ENCODE peak calls at places on chromosome 3, in nine cellular contexts. M is K562, W is ovary, J is HepG2, G is H1, H is A549, Y is stomach, Q is transverse colon, I is suprapubic skin. S is an unnamed sample. For H3K4me1, the result is how much of the 10 kb centered on the place peaks cover.

GRCh38 chr3:16302082-16302631 is 37.1 kb downstream of the OXNAD1 start:
- DNase-seq in M (no peak), W (no peak), J (no peak), G (no peak), H (no peak), Y (no peak), Q (no peak), I (peak), S (no peak)

GRCh38 chr3:17740703-17741102 is 1.7 kb downstream of the TBC1D5 start:
- DNase-seq in M (peak), W (no peak), J (peak), G (no peak), H (peak), Y (no peak), Q (no peak), I (no peak), S (no peak)

GRCh38 chr3:64161481-64161952 is 63.7 kb downstream of the PRICKLE2 start:
- DNase-seq in M (no peak), W (no peak), J (peak), G (no peak), H (no peak), Y (no peak), Q (no peak), I (no peak), S (no peak)

GRCh38 chr3:134803652-134804051 is 8.6 kb downstream of the EPHB1 start:
- DNase-seq in M (no peak), W (no peak), J (no peak), G (no peak), H (no peak), Y (no peak), Q (no peak), I (no peak), S (no peak)

GRCh38 chr3:105722943-105723556 is 145.8 kb downstream of the CBLB start:
- DNase-seq in M (no peak), W (no peak), J (no peak), G (no peak), H (no peak), Y (no peak), Q (no peak), I (no peak), S (no peak)

GRCh38 chr3:14478943-14479550 is 61.1 kb downstream of the GRIP2 start:
- DNase-seq in M (no peak), W (no peak), J (no peak), G (no peak), H (no peak), Y (no peak), Q (no peak), I (no peak), S (no peak)

GRCh38 chr3:169453256-169454059 is 210.1 kb downstream of the MECOM start:
- DNase-seq in M (no peak), W (no peak), J (no peak), G (no peak), H (no peak), Y (no peak), Q (no peak), I (no peak), S (no peak)

GRCh38 chr3:151673974-151674373 is 59.8 kb upstream of the AADACL2 start:
- DNase-seq in M (peak), W (no peak), J (no peak), G (no peak), H (no peak), Y (no peak), Q (no peak), I (no peak), S (no peak)

GRCh38 chr3:123520656-123521055 is 64.2 kb downstream of the HACD2 start:
- DNase-seq in M (no peak), W (no peak), J (no peak), G (no peak), H (no peak), Y (no peak), Q (no peak), I (no peak), S (no peak)

GRCh38 chr3:125443923-125444322 is 68.8 kb upstream of the ZNF148 start:
- DNase-seq in M (no peak), W (no peak), J (no peak), G (no peak), H (no peak), Y (no peak), Q (no peak), I (no peak), S (no peak)

GRCh38 chr3:10700821-10701220 is 115.2 kb upstream of the SLC6A11 start:
- DNase-seq in M (no peak), W (no peak), J (no peak), G (no peak), H (no peak), Y (no peak), Q (no peak), I (no peak), S (no peak)

GRCh38 chr3:71184252-71184651 is 399.3 kb downstream of the FOXP1 start:
- DNase-seq in M (no peak), W (no peak), J (no peak), G (no peak), H (no peak), Y (no peak), Q (no peak), I (no peak), S (no peak)

GRCh38 chr3:194322701-194323174 is 28.4 kb downstream of the CPN2 start:
- DNase-seq in M (peak), W (no peak), J (peak), G (no peak), H (peak), Y (peak), Q (no peak), I (no peak), S (no peak)

GRCh38 chr3:45760878-45761711 is 35.2 kb downstream of the SLC6A20 start:
- DNase-seq in M (peak), W (peak), J (peak), G (peak), H (peak), Y (peak), Q (peak), I (peak), S (peak)

GRCh38 chr3:98038241-98038640 is 3.1 kb upstream of the GABRR3 start:
- DNase-seq in M (no peak), W (no peak), J (no peak), G (no peak), H (no peak), Y (no peak), Q (no peak), I (no peak), S (no peak)

GRCh38 chr3:32839714-32840085 is 21.9 kb downstream of the TRIM71 start:
- DNase-seq in M (no peak), W (no peak), J (no peak), G (no peak), H (no peak), Y (no peak), Q (no peak), I (no peak), S (no peak)

GRCh38 chr3:111668912-111669488 is 73.9 kb upstream of the ZBED2 start:
- DNase-seq in M (peak), W (no peak), J (peak), G (no peak), H (peak), Y (no peak), Q (no peak), I (no peak), S (no peak)
- TF ChIP-seq EP300 in M (no peak), W (no peak), J (no peak), G (no peak), H (no peak), Y (no peak), Q (no peak), I (no peak), S (no peak)

GRCh38 chr3:141093971-141094401 is 42.8 kb downstream of the SPSB4 start:
- DNase-seq in M (no peak), W (peak), J (no peak), G (no peak), H (no peak), Y (peak), Q (no peak), I (no peak), S (no peak)
- H3K4me1 ChIP-seq in M (under half), W (under half), J (under half), G (under half), H (under half), Y (under half), Q (under half), I (under half), S (under half)

GRCh38 chr3:65347166-65347565 is 659.4 kb upstream of the ADAMTS9 start:
- DNase-seq in M (no peak), W (no peak), J (no peak), G (no peak), H (no peak), Y (no peak), Q (no peak), I (no peak), S (no peak)

GRCh38 chr3:65351753-65352152 is 664.0 kb upstream of the ADAMTS9 start:
- DNase-seq in M (no peak), W (no peak), J (no peak), G (no peak), H (no peak), Y (no peak), Q (no peak), I (no peak), S (no peak)

GRCh38 chr3:65350786-65351476 is 663.1 kb upstream of the ADAMTS9 start:
- DNase-seq in M (no peak), W (no peak), J (no peak), G (no peak), H (no peak), Y (no peak), Q (peak), I (no peak), S (no peak)

GRCh38 chr3:65344846-65345245 is 657.0 kb upstream of the ADAMTS9 start:
- DNase-seq in M (no peak), W (no peak), J (no peak), G (no peak), H (no peak), Y (no peak), Q (no peak), I (no peak), S (no peak)

DNA sequence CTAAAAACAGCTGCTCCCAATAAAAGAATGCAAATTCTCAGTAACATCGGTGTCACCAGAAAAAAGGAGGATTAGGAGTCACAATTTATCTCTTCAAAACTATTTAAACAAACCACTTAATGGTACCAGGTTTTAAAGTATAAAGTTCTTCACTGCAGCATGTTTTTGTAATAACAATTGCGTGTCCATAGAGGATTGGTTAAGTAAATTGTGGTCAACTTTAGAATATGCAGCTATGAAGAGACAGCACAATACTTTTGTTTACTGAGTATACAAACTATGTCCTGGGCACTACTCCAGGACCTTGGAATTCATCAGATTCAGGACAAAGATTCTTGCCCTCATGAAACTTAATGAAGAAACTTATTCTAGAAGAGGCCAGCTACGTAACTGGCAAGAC is 660.8 kb upstream of the ADAMTS9 start:
- DNase-seq in M (no peak), W (no peak), J (no peak), G (no peak), H (no peak), Y (no peak), Q (no peak), I (no peak), S (no peak)
- TF ChIP-seq EP300 in M (no peak), W (no peak), J (no peak), G (no peak), H (no peak), Y (no peak), Q (no peak), I (no peak), S (no peak)

DNA sequence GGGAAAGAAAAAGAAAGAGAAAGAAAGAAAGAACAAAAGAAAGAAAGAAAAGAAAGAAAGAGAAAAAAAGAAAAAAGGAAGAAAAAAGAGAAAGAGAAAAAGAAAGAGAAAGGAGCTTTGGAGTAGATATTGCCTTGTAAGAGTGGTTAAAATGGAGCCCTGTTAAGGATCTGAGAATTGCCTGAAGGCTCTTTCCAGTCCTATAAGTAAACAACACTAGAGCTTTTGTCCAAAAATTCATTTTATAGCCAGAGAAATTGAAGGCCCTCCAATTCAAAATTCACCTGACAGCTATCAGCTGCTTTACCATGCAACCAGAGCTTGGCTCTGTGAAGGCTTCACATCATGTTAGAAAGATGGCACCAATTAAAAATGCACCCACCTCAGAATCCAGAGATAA is 102.1 kb upstream of the FRMD4B start:
- DNase-seq in M (no peak), W (no peak), J (no peak), G (no peak), H (no peak), Y (no peak), Q (no peak), I (no peak), S (no peak)
- H3K4me1 ChIP-seq in M (under half), W (under half), J (under half), G (under half), H (under half), Y (under half), Q (under half), I (under half), S (under half)

DNA sequence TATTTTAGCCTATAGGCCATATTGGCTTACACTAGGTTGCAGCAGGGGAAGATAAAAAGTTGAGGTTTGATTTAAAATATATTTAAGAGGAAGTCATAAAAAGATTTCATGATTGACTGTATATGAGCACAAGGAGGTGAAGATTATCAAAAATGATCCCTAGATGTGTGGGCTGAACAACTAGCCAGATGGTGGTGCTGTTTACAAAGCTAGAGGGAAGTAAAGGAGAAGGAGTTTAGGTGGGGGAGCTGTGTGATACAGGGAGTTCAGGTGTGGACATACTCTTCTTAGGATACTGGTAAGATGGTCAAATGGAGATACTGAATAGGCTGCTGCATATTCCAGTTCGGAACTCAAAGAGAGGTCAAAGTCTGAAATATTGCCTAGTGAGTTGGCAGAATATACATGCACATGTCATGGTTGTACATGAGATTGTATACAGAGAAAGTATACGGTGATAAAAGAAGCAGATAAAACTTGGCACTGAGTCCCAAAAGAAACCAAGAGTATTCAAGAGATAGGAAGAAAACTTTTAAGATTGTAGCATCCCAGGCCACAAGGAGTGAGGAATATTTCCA is 727.8 kb downstream of the NLGN1 start:
- DNase-seq in M (no peak), W (no peak), J (peak), G (no peak), H (no peak), Y (no peak), Q (no peak), I (no peak), S (no peak)
- TF ChIP-seq EP300 in M (no peak), W (no peak), J (no peak), G (no peak), H (no peak), Y (no peak), Q (no peak), I (no peak), S (no peak)

GRCh38 chr3:196951371-196951770 is 9.0 kb upstream of the NCBP2 start:
- DNase-seq in M (no peak), W (no peak), J (peak), G (no peak), H (no peak), Y (no peak), Q (no peak), I (no peak), S (no peak)

GRCh38 chr3:196949750-196950149 is 7.4 kb upstream of the NCBP2 start:
- DNase-seq in M (no peak), W (no peak), J (no peak), G (no peak), H (no peak), Y (no peak), Q (no peak), I (no peak), S (no peak)

DNA sequence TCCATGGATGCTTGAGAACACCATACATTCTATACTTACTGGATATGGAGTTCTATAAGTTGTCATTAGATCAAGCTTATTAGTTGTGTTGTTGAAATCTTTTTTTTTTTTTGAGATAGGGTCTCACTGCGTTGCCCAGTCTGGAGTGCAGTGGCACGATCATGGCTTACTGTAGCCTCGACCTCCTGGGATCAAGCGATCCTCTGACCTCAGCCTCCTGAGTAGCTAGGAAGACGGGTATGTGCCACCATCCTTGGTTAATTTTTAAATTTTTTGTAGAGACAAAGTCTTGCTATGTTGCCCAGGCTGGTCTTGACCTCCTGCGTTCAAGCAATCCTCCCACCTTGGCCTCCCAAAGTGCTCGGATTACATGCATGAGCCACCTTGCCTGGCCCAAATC is 12.5 kb upstream of the NCBP2 start:
- DNase-seq in M (no peak), W (no peak), J (no peak), G (no peak), H (no peak), Y (no peak), Q (no peak), I (no peak), S (no peak)
- H3K4me1 ChIP-seq in M (under half), W (under half), J (under half), G (under half), H (under half), Y (under half), Q (under half), I (under half), S (under half)

GRCh38 chr3:179715582-179715981 is 62.7 kb downstream of the USP13 start:
- DNase-seq in M (no peak), W (no peak), J (no peak), G (no peak), H (no peak), Y (no peak), Q (no peak), I (no peak), S (no peak)
- TF ChIP-seq EP300 in M (no peak), W (no peak), J (no peak), G (no peak), H (no peak), Y (no peak), Q (no peak), I (no peak), S (no peak)

S was measured in tibial nerve.